ENCODE peak calls at places on chromosomes 7 and 10, in ten cellular contexts. W is left lung, K is OCI-LY7, C is heart left ventricle, X is colonic mucosa, D is left ventricle myocardium inferior, B is A673, I is tibial nerve, M is IMR-90, H is fibroblast of lung. L is an unnamed sample. For H3K9me3 and H3K36me3, the result is how much of the 10 kb centered on the place peaks cover.

GRCh38 chr7:110412614-110413013 is 678.3 kb upstream of the LRRN3 start:
- DNase-seq in D (no peak), K (no peak), W (no peak), X (no peak), I (no peak), C (no peak), H (no peak), M (no peak), B (no peak), L (no peak)

GRCh38 chr10:123685260-123685659 is 19.1 kb downstream of the GPR26 start:
- DNase-seq in C (no peak), W (no peak), D (no peak), K (no peak), X (no peak), B (no peak), M (no peak), I (no peak), H (no peak), L (no peak)

GRCh38 chr7:105699568-105700236 is 118.4 kb upstream of the EFCAB10 start:
- DNase-seq in X (no peak), W (no peak), M (no peak), K (no peak), I (no peak), B (no peak), C (no peak), H (no peak), D (no peak), L (no peak)

GRCh38 chr10:69952801-69953200 is 99.8 kb upstream of the MACROH2A2 start:
- DNase-seq in W (no peak), M (no peak), C (no peak), B (no peak), D (no peak), I (no peak), X (no peak), K (peak), H (no peak), L (no peak)

GRCh38 chr7:102291056-102291915 is 4.6 kb downstream of the SH2B2 start:
- DNase-seq in K (peak), I (no peak), X (no peak), H (no peak), B (no peak), M (no peak), C (no peak), W (no peak), D (no peak), L (no peak)

GRCh38 chr10:80468002-80468401 is 13.9 kb downstream of the TSPAN14 start:
- DNase-seq in D (peak), B (no peak), X (peak), M (no peak), C (peak), W (peak), H (no peak), I (peak), K (peak), L (no peak)

GRCh38 chr10:3263747-3264146 is 91.2 kb upstream of the PITRM1 start:
- DNase-seq in X (no peak), M (no peak), K (no peak), H (no peak), I (no peak), W (no peak), C (no peak), B (no peak), D (no peak), L (no peak)

GRCh38 chr10:27372095-27372494 is 131.5 kb upstream of the ACBD5 start:
- DNase-seq in X (no peak), B (no peak), H (no peak), K (no peak), I (no peak), D (no peak), W (no peak), C (no peak), M (no peak), L (no peak)

GRCh38 chr10:120600871-120601644 is 144.0 kb downstream of the PLPP4 start:
- DNase-seq in C (no peak), X (no peak), M (no peak), K (no peak), W (no peak), B (peak), H (no peak), D (no peak), I (no peak), L (no peak)

GRCh38 chr10:86068532-86069337 is 297.9 kb downstream of the GRID1 start:
- DNase-seq in C (no peak), I (no peak), W (no peak), M (no peak), K (peak), H (no peak), D (no peak), B (no peak), X (no peak), L (no peak)

GRCh38 chr10:3245395-3245794 is 72.8 kb upstream of the PITRM1 start:
- DNase-seq in X (no peak), D (no peak), H (no peak), W (no peak), I (no peak), M (no peak), B (no peak), K (no peak), C (no peak), L (no peak)

GRCh38 chr10:16847644-16848043 is 30.4 kb upstream of the RSU1 start:
- DNase-seq in B (no peak), M (peak), I (no peak), K (no peak), H (peak), X (no peak), C (no peak), W (no peak), D (no peak), L (no peak)

GRCh38 chr10:47278152-47278473 is 21.9 kb upstream of the GDF10 start:
- DNase-seq in M (no peak), B (no peak), H (no peak), D (no peak), K (no peak), I (no peak), X (peak), W (no peak), C (no peak), L (no peak)

GRCh38 chr7:82317257-82317721 is 126.3 kb downstream of the CACNA2D1 start:
- DNase-seq in C (no peak), H (no peak), X (no peak), M (no peak), D (no peak), K (no peak), W (no peak), I (no peak), B (no peak), L (no peak)

GRCh38 chr7:67616517-67616916 is 619.9 kb downstream of the TYW1 start:
- DNase-seq in K (no peak), W (no peak), B (no peak), X (no peak), C (no peak), M (no peak), D (no peak), H (no peak), I (no peak), L (no peak)

GRCh38 chr10:62388328-62388727 is 14.2 kb downstream of the ZNF365 start:
- DNase-seq in I (no peak), M (no peak), C (no peak), X (no peak), H (no peak), B (no peak), K (no peak), W (no peak), D (no peak), L (no peak)

GRCh38 chr7:127819975-127820778 is 168.2 kb downstream of the SND1 start:
- DNase-seq in D (no peak), B (peak), H (peak), M (peak), X (no peak), C (no peak), W (no peak), K (no peak), I (no peak), L (no peak)

GRCh38 chr10:54985732-54986131 is 184.7 kb upstream of the PCDH15 start:
- DNase-seq in W (no peak), M (no peak), D (no peak), K (peak), C (no peak), B (peak), I (no peak), H (peak), X (no peak), L (peak)

GRCh38 chr7:30412810-30413504 is 65.6 kb downstream of the NOD1 start:
- DNase-seq in H (peak), M (peak), I (no peak), B (peak), X (no peak), K (peak), C (no peak), W (no peak), D (no peak), L (peak)

GRCh38 chr7:27115161-27116018 is 12.9 kb upstream of the HOXA2 start:
- DNase-seq in W (no peak), C (no peak), K (no peak), D (no peak), B (no peak), X (peak), M (peak), I (no peak), H (peak), L (no peak)

GRCh38 chr7:147571436-147572180 is 1019.0 kb upstream of the C7orf33 start:
- DNase-seq in K (no peak), X (no peak), B (no peak), W (no peak), D (no peak), M (no peak), I (no peak), C (no peak), H (no peak), L (no peak)

GRCh38 chr7:2673934-2674333 is 14.1 kb upstream of the AMZ1 start:
- DNase-seq in H (no peak), M (no peak), X (no peak), K (no peak), C (no peak), W (no peak), B (no peak), I (no peak), D (no peak), L (no peak)

GRCh38 chr7:1677206-1678069 is 7.4 kb downstream of the ELFN1 start:
- DNase-seq in M (no peak), D (no peak), H (no peak), K (no peak), C (no peak), I (peak), B (no peak), W (peak), X (no peak), L (no peak)

GRCh38 chr10:34031410-34031809 is 696.9 kb upstream of the NRP1 start:
- DNase-seq in W (no peak), H (peak), X (peak), D (peak), K (no peak), C (peak), M (peak), B (no peak), I (peak), L (no peak)

GRCh38 chr10:132107211-132107946 is 41.6 kb downstream of the JAKMIP3 start:
- DNase-seq in B (no peak), C (no peak), X (no peak), H (no peak), K (no peak), I (no peak), M (no peak), W (peak), D (no peak), L (no peak)

GRCh38 chr7:119900996-119901395 is 372.0 kb upstream of the KCND2 start:
- DNase-seq in K (no peak), M (no peak), C (no peak), I (no peak), D (no peak), X (no peak), W (no peak), H (peak), B (no peak), L (peak)

GRCh38 chr10:35481421-35481820 is 123.7 kb upstream of the GJD4 start:
- DNase-seq in M (no peak), K (no peak), W (no peak), D (no peak), C (no peak), H (no peak), I (no peak), X (no peak), B (no peak), L (no peak)

GRCh38 chr10:35480150-35480549 is 125.0 kb upstream of the GJD4 start:
- DNase-seq in W (no peak), I (no peak), X (no peak), H (no peak), B (no peak), M (no peak), C (no peak), K (no peak), D (no peak), L (no peak)
- TF ChIP-seq CTCF in W (no peak), I (no peak), X (no peak), H (no peak), B (no peak), M (no peak), C (no peak), K (no peak), D (no peak), L (no peak)

GRCh38 chr7:74395745-74396311 is 57.9 kb upstream of the GTF2IRD1 start:
- DNase-seq in I (no peak), K (no peak), D (no peak), W (no peak), H (no peak), X (no peak), B (no peak), M (no peak), C (no peak), L (no peak)
- H3K9me3 ChIP-seq in I (under half), K (under half), D (under half), W (under half), H (under half), X (under half), B (under half), M (under half), C (under half), L (under half)

GRCh38 chr10:105247831-105248499 is 606.9 kb downstream of the SORCS3 start:
- DNase-seq in D (no peak), X (no peak), K (no peak), H (no peak), M (no peak), B (no peak), C (no peak), I (no peak), W (no peak), L (no peak)
- H3K36me3 ChIP-seq in D (under half), X (under half), K (under half), H (under half), M (under half), B (under half), C (under half), I (under half), W (under half), L (under half)

GRCh38 chr10:24255115-24255895 is 46.4 kb downstream of the KIAA1217 start:
- DNase-seq in K (no peak), I (no peak), B (peak), W (no peak), M (no peak), C (no peak), D (no peak), H (no peak), X (no peak), L (no peak)

GRCh38 chr10:24254180-24254579 is 45.2 kb downstream of the KIAA1217 start:
- DNase-seq in D (no peak), H (peak), X (no peak), K (no peak), M (peak), W (no peak), C (no peak), I (no peak), B (no peak), L (peak)

GRCh38 chr10:24257588-24257987 is 48.6 kb downstream of the KIAA1217 start:
- DNase-seq in X (no peak), H (no peak), C (no peak), K (no peak), D (no peak), B (no peak), W (no peak), M (no peak), I (no peak), L (no peak)

GRCh38 chr10:24256619-24257018 is 47.7 kb downstream of the KIAA1217 start:
- DNase-seq in W (no peak), X (no peak), K (no peak), D (no peak), B (no peak), M (no peak), I (no peak), C (no peak), H (no peak), L (no peak)

GRCh38 chr10:24255907-24256306 is 47.0 kb downstream of the KIAA1217 start:
- DNase-seq in M (no peak), D (peak), H (no peak), X (no peak), B (peak), I (no peak), C (peak), W (no peak), K (no peak), L (no peak)
- TF ChIP-seq CTCF in M (no peak), D (no peak), H (no peak), X (no peak), B (no peak), I (no peak), C (no peak), W (no peak), K (no peak), L (no peak)

L was measured in cardiac muscle cell.